ENCODE peak calls at places on chromosomes 11 and 22, in four cellular contexts. V is tibial nerve, O is upper lobe of right lung, E is cardiac muscle cell. I is an unnamed sample.

GRCh38 chr11:116887909-116888556 is 50.6 kb upstream of the APOA1 start:
- DNase-seq in V (no peak), O (no peak), E (peak; percentile 61), I (no peak)

GRCh38 chr22:31995807-31996206 is 47.3 kb upstream of the SLC5A1 start:
- DNase-seq in V (no peak), O (no peak), E (no peak), I (no peak)

GRCh38 chr11:119056397-119056999 is 507 bp downstream of the HYOU1 start:
- DNase-seq in V (no peak), O (peak; percentile 75), E (peak; percentile 3), I (peak; percentile 51)

GRCh38 chr22:50314455-50315288 is 7.2 kb upstream of the PLXNB2 start:
- DNase-seq in V (no peak), O (peak; percentile 91), E (no peak), I (peak; percentile 38)

GRCh38 chr11:27158763-27159679 is 118.4 kb downstream of the BBOX1 start:
- DNase-seq in V (peak; percentile 45), O (no peak), E (peak; percentile 86), I (no peak)

GRCh38 chr22:48394787-48395620 is 1432.7 kb downstream of the BRD1 start:
- DNase-seq in V (no peak), O (no peak), E (no peak), I (no peak)

GRCh38 chr22:20567371-20567847 is 60.0 kb downstream of the MED15 start:
- DNase-seq in V (no peak), O (no peak), E (no peak), I (no peak)

GRCh38 chr11:107592813-107593212 is 1.9 kb downstream of the ELMOD1 start:
- DNase-seq in V (no peak), O (no peak), E (peak; percentile 4), I (no peak)

GRCh38 chr11:126345759-126346585 is 9.5 kb upstream of the ST3GAL4 start:
- DNase-seq in V (no peak), O (no peak), E (peak; percentile 92), I (no peak)

GRCh38 chr11:21415566-21415965 is 746.2 kb downstream of the NELL1 start:
- DNase-seq in V (no peak), O (no peak), E (no peak), I (no peak)

GRCh38 chr22:37269930-37270678 is 12.2 kb upstream of the CYTH4 start:
- DNase-seq in V (no peak), O (no peak), E (no peak), I (no peak)

GRCh38 chr11:2647167-2647566 is 52.6 kb downstream of the KCNQ1OT1 start:
- DNase-seq in V (no peak), O (no peak), E (no peak), I (no peak)
- H3K9me3 ChIP-seq in V (peaks cover 6% of the 10 kb centered on the region), O (peaks cover 42% of the 10 kb centered on the region), E (no peaks in the 10 kb centered on the region), I (peaks cover 4% of the 10 kb centered on the region)

DNA sequence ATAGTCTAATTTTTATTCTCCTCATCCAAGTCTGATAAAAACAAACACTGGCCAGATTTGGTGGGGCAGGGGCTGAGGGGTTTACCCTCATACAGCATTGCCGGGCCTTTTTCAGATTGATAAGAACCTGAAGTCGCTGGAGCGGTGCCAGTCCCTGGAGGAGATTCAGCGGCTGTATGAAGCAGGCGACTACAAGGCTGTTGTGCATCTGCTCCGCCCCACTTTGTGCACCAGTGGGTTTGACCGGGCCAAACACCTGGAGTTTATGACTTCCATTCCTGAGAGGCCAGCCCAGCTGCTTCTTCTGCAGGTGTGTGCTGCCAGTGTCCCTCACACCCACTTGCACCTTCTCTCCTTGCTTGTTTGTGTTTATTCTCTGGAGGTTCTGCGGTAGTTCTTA is 55.8 kb downstream of the CABIN1 start:
- DNase-seq in V (no peak), O (peak; percentile 52), E (no peak), I (no peak)
- H3K36me3 ChIP-seq in V (peaks cover 78% of the 10 kb centered on the region), O (peaks cover 76% of the 10 kb centered on the region), E (peaks cover 43% of the 10 kb centered on the region), I (peaks cover 69% of the 10 kb centered on the region)

GRCh38 chr22:38710352-38710751 is 4.6 kb downstream of the GTPBP1 start:
- DNase-seq in V (no peak), O (no peak), E (no peak), I (no peak)
- H3K27ac ChIP-seq in V (no peak overlapping the region), O (no peak overlapping the region), E (no peak overlapping the region), I (no peak overlapping the region)

GRCh38 chr22:16815073-16815472 is 10.1 kb downstream of the XKR3 start:
- DNase-seq in V (no peak), O (no peak), E (no peak), I (no peak)

GRCh38 chr22:16824718-16825687 is at the start of gene XKR3:
- DNase-seq in V (no peak), O (no peak), E (no peak), I (no peak)

GRCh38 chr22:16818538-16818937 is 6.7 kb downstream of the XKR3 start:
- DNase-seq in V (no peak), O (no peak), E (no peak), I (no peak)

GRCh38 chr22:16819249-16819648 is 6.0 kb downstream of the XKR3 start:
- DNase-seq in V (no peak), O (no peak), E (no peak), I (no peak)
- H3K9me3 ChIP-seq in V (no peaks in the 10 kb centered on the region), O (peaks cover 5% of the 10 kb centered on the region), E (no peaks in the 10 kb centered on the region), I (no peaks in the 10 kb centered on the region)

GRCh38 chr11:19162946-19163345 is 38.8 kb downstream of the CSRP3 start:
- DNase-seq in V (no peak), O (no peak), E (no peak), I (no peak)

GRCh38 chr11:19164230-19164855 is 37.4 kb downstream of the CSRP3 start:
- DNase-seq in V (no peak), O (no peak), E (no peak), I (no peak)

GRCh38 chr11:19161651-19162050 is 40.1 kb downstream of the CSRP3 start:
- DNase-seq in V (no peak), O (no peak), E (no peak), I (no peak)

GRCh38 chr11:19164881-19165280 is 36.9 kb downstream of the CSRP3 start:
- DNase-seq in V (no peak), O (no peak), E (no peak), I (no peak)

DNA sequence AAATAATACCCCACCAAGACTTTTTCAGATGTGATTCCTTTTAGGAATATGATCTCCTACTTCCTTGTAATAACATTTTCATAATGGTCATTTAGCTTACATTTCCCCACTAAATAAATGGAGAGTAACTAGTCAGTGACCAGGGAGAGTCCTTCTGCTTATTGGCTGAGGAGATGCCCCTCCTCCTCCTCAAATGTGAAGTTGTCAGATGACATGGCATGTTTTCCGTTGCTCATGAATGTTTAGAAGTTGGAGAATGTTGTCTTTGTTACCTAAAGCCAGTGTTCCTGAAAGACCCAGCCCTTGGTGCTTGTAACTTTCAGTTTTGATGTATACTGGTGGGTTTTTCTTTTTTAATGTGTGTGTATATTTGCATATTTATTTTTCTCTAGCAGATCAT is 38.2 kb downstream of the CSRP3 start:
- DNase-seq in V (no peak), O (no peak), E (no peak), I (no peak)
- H3K36me3 ChIP-seq in V (no peaks in the 10 kb centered on the region), O (peaks cover 44% of the 10 kb centered on the region), E (no peaks in the 10 kb centered on the region), I (peaks cover 30% of the 10 kb centered on the region)

DNA sequence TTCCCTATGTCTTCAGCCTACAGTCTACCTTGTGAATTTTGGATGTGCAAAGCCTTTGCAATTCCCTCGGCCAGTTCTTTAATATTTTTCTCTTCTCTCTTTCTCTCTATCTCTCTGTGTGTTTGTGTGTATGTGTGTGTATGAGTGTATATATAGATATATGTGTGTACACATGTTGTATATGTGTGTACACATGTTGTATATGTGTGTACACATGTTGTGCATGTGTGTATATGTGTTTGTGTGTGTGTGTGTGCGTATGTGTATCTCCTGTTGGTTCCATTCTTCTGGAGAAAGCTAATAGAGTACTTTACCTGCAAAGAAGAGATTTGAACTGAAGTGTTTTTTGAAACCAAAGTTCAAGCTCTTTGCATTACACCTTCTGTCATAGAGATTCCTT is 155.0 kb downstream of the LUZP2 start:
- DNase-seq in V (no peak), O (no peak), E (no peak), I (no peak)
- H3K27ac ChIP-seq in V (no peak overlapping the region), O (no peak overlapping the region), E (no peak overlapping the region), I (no peak overlapping the region)

GRCh38 chr11:49995559-49995958 is 13.2 kb upstream of the OR4C12 start:
- DNase-seq in V (no peak), O (no peak), E (peak; percentile 49), I (no peak)
- H3K9me3 ChIP-seq in V (no peaks in the 10 kb centered on the region), O (peaks cover 6% of the 10 kb centered on the region), E (peaks cover 2% of the 10 kb centered on the region), I (no peaks in the 10 kb centered on the region)

I was measured in effector memory CD4-positive, alpha-beta T cell.